ENCODE peak calls at places on chromosomes 1 and 21, in ten cellular contexts. One of them, this sample, is unnamed.

GRCh38 chr1:54004481-54005049 is 13.4 kb downstream of the LDLRAD1 start:
- DNase-seq in adrenal gland: no peak
- DNase-seq in CD8-positive, alpha-beta memory T cell: no peak
- DNase-seq in tibial nerve: no peak
- DNase-seq in H9: no peak
- DNase-seq in aorta: no peak
- DNase-seq in SJSA1: no peak
- DNase-seq in fibroblast of lung: no peak
- DNase-seq in HCT116: no peak
- DNase-seq in sigmoid colon: no peak
- DNase-seq in this sample: no peak

GRCh38 chr21:46661211-46661625 is 25.7 kb downstream of the PRMT2 start:
- DNase-seq in adrenal gland: peak; percentile 55
- DNase-seq in CD8-positive, alpha-beta memory T cell: peak; percentile 46
- DNase-seq in tibial nerve: peak; percentile 43
- DNase-seq in H9: peak; percentile 80
- DNase-seq in aorta: peak; percentile 69
- DNase-seq in SJSA1: peak; percentile 77
- DNase-seq in fibroblast of lung: peak; percentile 89
- DNase-seq in HCT116: no peak
- DNase-seq in sigmoid colon: peak; percentile 84
- DNase-seq in this sample: peak; percentile 60

GRCh38 chr1:1432951-1433803 is 2.3 kb upstream of the VWA1 start:
- DNase-seq in adrenal gland: peak; percentile 44
- DNase-seq in CD8-positive, alpha-beta memory T cell: no peak
- DNase-seq in tibial nerve: peak; percentile 57
- DNase-seq in H9: peak; percentile 82
- DNase-seq in aorta: peak; percentile 55
- DNase-seq in SJSA1: peak; percentile 42
- DNase-seq in fibroblast of lung: no peak
- DNase-seq in HCT116: no peak
- DNase-seq in sigmoid colon: peak; percentile 88
- DNase-seq in this sample: peak; percentile 74

GRCh38 chr1:197911172-197911856 is 5.9 kb upstream of the LHX9 start:
- DNase-seq in adrenal gland: no peak
- DNase-seq in CD8-positive, alpha-beta memory T cell: no peak
- DNase-seq in tibial nerve: no peak
- DNase-seq in H9: peak; percentile 76
- DNase-seq in aorta: peak; percentile 43
- DNase-seq in SJSA1: no peak
- DNase-seq in fibroblast of lung: no peak
- DNase-seq in HCT116: no peak
- DNase-seq in sigmoid colon: no peak
- DNase-seq in this sample: no peak

GRCh38 chr1:230487773-230488428 is 61.8 kb upstream of the PGBD5 start:
- DNase-seq in adrenal gland: no peak
- DNase-seq in CD8-positive, alpha-beta memory T cell: no peak
- DNase-seq in tibial nerve: no peak
- DNase-seq in H9: no peak
- DNase-seq in aorta: no peak
- DNase-seq in SJSA1: no peak
- DNase-seq in fibroblast of lung: no peak
- DNase-seq in HCT116: no peak
- DNase-seq in sigmoid colon: no peak
- DNase-seq in this sample: no peak

GRCh38 chr1:86155807-86156561 is 588 bp downstream of the COL24A1 start:
- DNase-seq in adrenal gland: no peak
- DNase-seq in CD8-positive, alpha-beta memory T cell: no peak
- DNase-seq in tibial nerve: no peak
- DNase-seq in H9: peak; percentile 38
- DNase-seq in aorta: peak; percentile 47
- DNase-seq in SJSA1: no peak
- DNase-seq in fibroblast of lung: peak; percentile 75
- DNase-seq in HCT116: no peak
- DNase-seq in sigmoid colon: peak; percentile 85
- DNase-seq in this sample: peak; percentile 32

GRCh38 chr1:1014896-1015681 is 1.8 kb downstream of the ISG15 start:
- DNase-seq in adrenal gland: no peak
- DNase-seq in CD8-positive, alpha-beta memory T cell: no peak
- DNase-seq in tibial nerve: no peak
- DNase-seq in H9: peak; percentile 52
- DNase-seq in aorta: peak; percentile 57
- DNase-seq in SJSA1: no peak
- DNase-seq in fibroblast of lung: no peak
- DNase-seq in HCT116: no peak
- DNase-seq in sigmoid colon: no peak
- DNase-seq in this sample: no peak

GRCh38 chr21:41210405-41211040 is 42.6 kb downstream of the BACE2 start:
- DNase-seq in adrenal gland: no peak
- DNase-seq in CD8-positive, alpha-beta memory T cell: no peak
- DNase-seq in tibial nerve: no peak
- DNase-seq in H9: no peak
- DNase-seq in aorta: no peak
- DNase-seq in SJSA1: no peak
- DNase-seq in fibroblast of lung: no peak
- DNase-seq in HCT116: no peak
- DNase-seq in sigmoid colon: peak; percentile 61
- DNase-seq in this sample: no peak

GRCh38 chr1:160671603-160672002 is 24.8 kb upstream of the SLAMF1 start:
- DNase-seq in adrenal gland: no peak
- DNase-seq in CD8-positive, alpha-beta memory T cell: no peak
- DNase-seq in tibial nerve: no peak
- DNase-seq in H9: no peak
- DNase-seq in aorta: no peak
- DNase-seq in SJSA1: no peak
- DNase-seq in fibroblast of lung: no peak
- DNase-seq in HCT116: no peak
- DNase-seq in sigmoid colon: no peak
- DNase-seq in this sample: no peak
- H3K4me1 ChIP-seq in adrenal gland: no peaks in the 10 kb centered on the region
- H3K4me1 ChIP-seq in CD8-positive, alpha-beta memory T cell: peaks cover 50% of the 10 kb centered on the region
- H3K4me1 ChIP-seq in tibial nerve: no peaks in the 10 kb centered on the region
- H3K4me1 ChIP-seq in H9: peaks cover 15% of the 10 kb centered on the region
- H3K4me1 ChIP-seq in aorta: no peaks in the 10 kb centered on the region
- H3K4me1 ChIP-seq in SJSA1: no peaks in the 10 kb centered on the region
- H3K4me1 ChIP-seq in fibroblast of lung: no peaks in the 10 kb centered on the region
- H3K4me1 ChIP-seq in HCT116: no peaks in the 10 kb centered on the region
- H3K4me1 ChIP-seq in sigmoid colon: no peaks in the 10 kb centered on the region
- H3K4me1 ChIP-seq in this sample: peaks cover 2% of the 10 kb centered on the region

GRCh38 chr1:201718346-201719202 is 110.4 kb upstream of the IPO9 start:
- DNase-seq in adrenal gland: no peak
- DNase-seq in CD8-positive, alpha-beta memory T cell: no peak
- DNase-seq in tibial nerve: no peak
- DNase-seq in H9: no peak
- DNase-seq in aorta: no peak
- DNase-seq in SJSA1: no peak
- DNase-seq in fibroblast of lung: no peak
- DNase-seq in HCT116: no peak
- DNase-seq in sigmoid colon: peak; percentile 61
- DNase-seq in this sample: no peak

GRCh38 chr1:201719812-201720521 is 109.0 kb upstream of the IPO9 start:
- DNase-seq in adrenal gland: no peak
- DNase-seq in CD8-positive, alpha-beta memory T cell: no peak
- DNase-seq in tibial nerve: peak; percentile 81
- DNase-seq in H9: no peak
- DNase-seq in aorta: peak; percentile 79
- DNase-seq in SJSA1: no peak
- DNase-seq in fibroblast of lung: peak; percentile 94
- DNase-seq in HCT116: no peak
- DNase-seq in sigmoid colon: peak; percentile 96
- DNase-seq in this sample: peak; percentile 79

GRCh38 chr1:201720522-201720844 is 108.5 kb upstream of the IPO9 start:
- DNase-seq in adrenal gland: no peak
- DNase-seq in CD8-positive, alpha-beta memory T cell: no peak
- DNase-seq in tibial nerve: no peak
- DNase-seq in H9: no peak
- DNase-seq in aorta: no peak
- DNase-seq in SJSA1: no peak
- DNase-seq in fibroblast of lung: no peak
- DNase-seq in HCT116: no peak
- DNase-seq in sigmoid colon: no peak
- DNase-seq in this sample: no peak

GRCh38 chr1:201724039-201724759 is 104.8 kb upstream of the IPO9 start:
- DNase-seq in adrenal gland: no peak
- DNase-seq in CD8-positive, alpha-beta memory T cell: no peak
- DNase-seq in tibial nerve: no peak
- DNase-seq in H9: no peak
- DNase-seq in aorta: no peak
- DNase-seq in SJSA1: no peak
- DNase-seq in fibroblast of lung: no peak
- DNase-seq in HCT116: no peak
- DNase-seq in sigmoid colon: no peak
- DNase-seq in this sample: peak; percentile 34

DNA sequence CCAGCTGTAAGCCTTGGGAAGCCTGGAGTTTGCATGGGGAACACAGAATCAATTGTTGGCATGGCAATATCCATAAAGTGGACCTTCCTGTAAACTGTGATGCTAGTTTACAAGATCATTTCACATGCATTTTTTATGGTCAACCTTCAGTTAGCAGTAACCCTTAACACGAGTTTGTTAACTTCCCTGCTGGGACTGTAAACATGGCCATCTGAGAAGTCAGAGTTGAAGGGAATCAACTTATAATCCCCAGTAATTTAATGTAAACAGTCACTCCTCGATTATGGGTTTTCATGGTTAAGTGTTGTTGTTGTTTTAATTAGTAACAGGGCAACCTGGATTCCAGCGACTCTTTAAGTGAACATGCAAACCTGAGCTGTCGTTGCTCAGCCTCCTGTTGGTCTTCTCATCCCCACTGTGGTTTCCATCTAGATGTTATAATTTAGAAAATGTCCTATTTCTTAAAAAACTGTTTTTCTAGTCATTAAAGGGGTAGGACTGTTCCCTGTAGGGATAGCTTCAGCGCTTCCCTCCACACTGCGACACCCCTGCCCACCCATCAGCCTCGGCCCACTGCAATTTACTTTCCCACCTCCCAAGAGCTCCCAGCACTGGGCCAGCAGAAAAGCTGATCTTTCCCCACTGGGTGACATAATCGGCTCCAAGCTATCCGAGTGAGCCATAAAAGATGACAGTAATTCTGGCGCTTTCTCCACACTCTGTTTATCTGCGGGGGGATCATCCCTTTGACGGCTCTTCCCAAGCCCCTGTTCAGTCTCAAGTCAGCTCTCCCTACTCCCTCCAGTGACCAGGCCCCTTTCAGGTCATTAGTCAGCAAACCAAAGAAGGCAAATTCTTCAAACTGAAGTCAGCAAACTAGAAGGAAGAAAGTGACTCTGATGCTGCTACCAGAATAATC is 107.6 kb upstream of the IPO9 start:
- DNase-seq in adrenal gland: no peak
- DNase-seq in CD8-positive, alpha-beta memory T cell: no peak
- DNase-seq in tibial nerve: no peak
- DNase-seq in H9: no peak
- DNase-seq in aorta: no peak
- DNase-seq in SJSA1: no peak
- DNase-seq in fibroblast of lung: peak; percentile 65
- DNase-seq in HCT116: no peak
- DNase-seq in sigmoid colon: peak; percentile 82
- DNase-seq in this sample: no peak
- H3K4me1 ChIP-seq in adrenal gland: no peaks in the 10 kb centered on the region
- H3K4me1 ChIP-seq in CD8-positive, alpha-beta memory T cell: no peaks in the 10 kb centered on the region
- H3K4me1 ChIP-seq in tibial nerve: peaks cover 48% of the 10 kb centered on the region
- H3K4me1 ChIP-seq in H9: no peaks in the 10 kb centered on the region
- H3K4me1 ChIP-seq in aorta: peaks cover 2% of the 10 kb centered on the region
- H3K4me1 ChIP-seq in SJSA1: peaks cover 37% of the 10 kb centered on the region
- H3K4me1 ChIP-seq in fibroblast of lung: peaks cover 46% of the 10 kb centered on the region
- H3K4me1 ChIP-seq in HCT116: no peaks in the 10 kb centered on the region
- H3K4me1 ChIP-seq in sigmoid colon: no peaks in the 10 kb centered on the region
- H3K4me1 ChIP-seq in this sample: peaks cover 100% of the 10 kb centered on the region

DNA sequence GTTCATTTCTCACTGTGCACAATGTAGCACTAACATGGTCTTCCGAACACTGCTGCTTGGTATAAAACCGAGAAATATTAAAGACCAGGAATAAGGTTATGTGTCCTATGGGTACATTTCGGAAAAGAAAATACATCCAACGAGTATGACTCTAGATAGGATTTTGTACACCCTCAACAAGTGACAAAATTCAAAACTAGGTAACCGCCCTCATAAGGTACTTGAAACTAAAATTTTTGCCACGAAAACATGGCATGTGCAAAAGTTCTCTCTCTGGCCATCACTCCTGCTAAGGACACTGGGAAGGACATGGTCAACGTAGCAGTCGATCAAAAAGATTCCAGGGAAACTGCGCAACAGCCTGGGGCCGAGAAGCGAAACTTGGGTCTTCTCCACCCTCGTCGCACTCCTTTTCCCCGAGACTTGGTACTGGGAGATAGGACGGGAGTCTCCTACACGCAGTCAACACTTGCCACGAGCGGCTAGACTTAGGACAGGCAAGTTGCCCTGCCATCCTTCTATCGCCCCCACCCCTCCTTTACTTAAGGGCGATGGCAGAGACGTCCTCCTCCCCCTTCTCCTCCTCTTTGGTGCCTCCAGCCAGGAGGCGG is 338 bp upstream of the TOR1AIP1 start:
- DNase-seq in adrenal gland: peak; percentile 93
- DNase-seq in CD8-positive, alpha-beta memory T cell: no peak
- DNase-seq in tibial nerve: peak; percentile 80
- DNase-seq in H9: no peak
- DNase-seq in aorta: peak; percentile 95
- DNase-seq in SJSA1: peak; percentile 87
- DNase-seq in fibroblast of lung: peak; percentile 97
- DNase-seq in HCT116: peak; percentile 55
- DNase-seq in sigmoid colon: peak; percentile 97
- DNase-seq in this sample: no peak
- H3K4me1 ChIP-seq in adrenal gland: peaks cover 17% of the 10 kb centered on the region
- H3K4me1 ChIP-seq in CD8-positive, alpha-beta memory T cell: peaks cover 49% of the 10 kb centered on the region
- H3K4me1 ChIP-seq in tibial nerve: peaks cover 25% of the 10 kb centered on the region
- H3K4me1 ChIP-seq in H9: no peaks in the 10 kb centered on the region
- H3K4me1 ChIP-seq in aorta: no peaks in the 10 kb centered on the region
- H3K4me1 ChIP-seq in SJSA1: peaks cover 12% of the 10 kb centered on the region
- H3K4me1 ChIP-seq in fibroblast of lung: no peaks in the 10 kb centered on the region
- H3K4me1 ChIP-seq in HCT116: peaks cover 4% of the 10 kb centered on the region
- H3K4me1 ChIP-seq in sigmoid colon: no peaks in the 10 kb centered on the region
- H3K4me1 ChIP-seq in this sample: peaks cover 71% of the 10 kb centered on the region

GRCh38 chr1:19405761-19406481 is 79.4 kb downstream of the CAPZB start:
- DNase-seq in adrenal gland: no peak
- DNase-seq in CD8-positive, alpha-beta memory T cell: peak; percentile 46
- DNase-seq in tibial nerve: no peak
- DNase-seq in H9: no peak
- DNase-seq in aorta: no peak
- DNase-seq in SJSA1: no peak
- DNase-seq in fibroblast of lung: peak; percentile 42
- DNase-seq in HCT116: no peak
- DNase-seq in sigmoid colon: no peak
- DNase-seq in this sample: no peak

GRCh38 chr1:19406680-19407079 is 78.7 kb downstream of the CAPZB start:
- DNase-seq in adrenal gland: no peak
- DNase-seq in CD8-positive, alpha-beta memory T cell: no peak
- DNase-seq in tibial nerve: no peak
- DNase-seq in H9: no peak
- DNase-seq in aorta: no peak
- DNase-seq in SJSA1: no peak
- DNase-seq in fibroblast of lung: no peak
- DNase-seq in HCT116: no peak
- DNase-seq in sigmoid colon: no peak
- DNase-seq in this sample: no peak

GRCh38 chr1:19404748-19405147 is 80.6 kb downstream of the CAPZB start:
- DNase-seq in adrenal gland: no peak
- DNase-seq in CD8-positive, alpha-beta memory T cell: no peak
- DNase-seq in tibial nerve: no peak
- DNase-seq in H9: no peak
- DNase-seq in aorta: no peak
- DNase-seq in SJSA1: no peak
- DNase-seq in fibroblast of lung: no peak
- DNase-seq in HCT116: no peak
- DNase-seq in sigmoid colon: no peak
- DNase-seq in this sample: no peak

GRCh38 chr1:19403256-19403655 is 82.1 kb downstream of the CAPZB start:
- DNase-seq in adrenal gland: no peak
- DNase-seq in CD8-positive, alpha-beta memory T cell: no peak
- DNase-seq in tibial nerve: no peak
- DNase-seq in H9: no peak
- DNase-seq in aorta: no peak
- DNase-seq in SJSA1: no peak
- DNase-seq in fibroblast of lung: no peak
- DNase-seq in HCT116: no peak
- DNase-seq in sigmoid colon: peak; percentile 55
- DNase-seq in this sample: no peak

DNA sequence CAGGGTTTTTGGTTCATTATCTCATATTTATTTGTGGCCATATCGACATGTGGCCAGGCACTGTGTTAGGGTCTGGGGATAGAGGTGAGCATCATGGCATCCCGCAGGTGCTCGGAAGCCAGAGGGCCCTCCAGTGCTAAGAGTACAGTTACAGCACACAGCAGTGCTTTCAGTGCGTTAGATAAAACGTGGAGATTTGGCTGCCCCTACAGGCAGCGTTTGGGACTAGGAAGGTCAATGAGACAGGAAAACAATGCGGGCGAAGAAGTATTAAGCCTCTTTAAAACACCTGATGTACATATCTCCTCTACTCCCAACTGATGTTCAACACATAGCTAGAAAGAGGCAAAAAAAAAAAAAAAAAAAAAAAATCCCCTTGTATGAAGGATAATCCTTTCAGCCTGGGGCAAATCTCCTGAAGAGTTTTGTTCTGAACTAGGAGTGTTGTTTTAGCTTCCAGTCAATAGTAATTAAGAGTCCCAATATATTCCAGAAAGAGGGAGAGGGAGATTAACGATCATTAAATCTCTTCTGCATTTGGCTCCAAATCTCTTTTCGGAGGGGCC is 80.1 kb downstream of the CAPZB start:
- DNase-seq in adrenal gland: no peak
- DNase-seq in CD8-positive, alpha-beta memory T cell: no peak
- DNase-seq in tibial nerve: no peak
- DNase-seq in H9: no peak
- DNase-seq in aorta: no peak
- DNase-seq in SJSA1: no peak
- DNase-seq in fibroblast of lung: no peak
- DNase-seq in HCT116: no peak
- DNase-seq in sigmoid colon: no peak
- DNase-seq in this sample: no peak
- H3K4me1 ChIP-seq in adrenal gland: peaks cover 4% of the 10 kb centered on the region
- H3K4me1 ChIP-seq in CD8-positive, alpha-beta memory T cell: peaks cover 36% of the 10 kb centered on the region
- H3K4me1 ChIP-seq in tibial nerve: peaks cover 38% of the 10 kb centered on the region
- H3K4me1 ChIP-seq in H9: peaks cover 9% of the 10 kb centered on the region
- H3K4me1 ChIP-seq in aorta: no peaks in the 10 kb centered on the region
- H3K4me1 ChIP-seq in SJSA1: peaks cover 19% of the 10 kb centered on the region
- H3K4me1 ChIP-seq in fibroblast of lung: peaks cover 15% of the 10 kb centered on the region
- H3K4me1 ChIP-seq in HCT116: no peaks in the 10 kb centered on the region
- H3K4me1 ChIP-seq in sigmoid colon: no peaks in the 10 kb centered on the region
- H3K4me1 ChIP-seq in this sample: peaks cover 85% of the 10 kb centered on the region